ENCODE peak calls at places on chromosomes 6 and 20, in four cellular contexts. One of them, this sample, is unnamed.

GRCh38 chr20:50266293-50267040 is 75.8 kb downstream of the CEBPB start:
- DNase-seq in H1: no peak
- DNase-seq in IMR-90: no peak
- DNase-seq in mesendoderm: no peak
- DNase-seq in this sample: no peak

GRCh38 chr20:50054626-50055511 is 58.1 kb downstream of the UBE2V1 start:
- DNase-seq in H1: no peak
- DNase-seq in IMR-90: peak; percentile 41
- DNase-seq in mesendoderm: no peak
- DNase-seq in this sample: no peak

GRCh38 chr20:35539756-35540212 is 2.1 kb upstream of the ERGIC3 start:
- DNase-seq in H1: peak; percentile 72
- DNase-seq in IMR-90: no peak
- DNase-seq in mesendoderm: peak; percentile 98
- DNase-seq in this sample: peak; percentile 23

GRCh38 chr6:98579089-98579488 is 255.3 kb upstream of the POU3F2 start:
- DNase-seq in H1: no peak
- DNase-seq in IMR-90: no peak
- DNase-seq in mesendoderm: no peak
- DNase-seq in this sample: no peak

GRCh38 chr20:51237278-51237677 is 214.4 kb upstream of the KCNG1 start:
- DNase-seq in H1: no peak
- DNase-seq in IMR-90: peak; percentile 4
- DNase-seq in mesendoderm: no peak
- DNase-seq in this sample: peak; percentile 20

GRCh38 chr20:3811421-3812258 is 8.7 kb upstream of the AP5S1 start:
- DNase-seq in H1: no peak
- DNase-seq in IMR-90: peak; percentile 99
- DNase-seq in mesendoderm: no peak
- DNase-seq in this sample: peak; percentile 99

GRCh38 chr6:142850653-142851434 is 94.1 kb downstream of the HIVEP2 start:
- DNase-seq in H1: no peak
- DNase-seq in IMR-90: peak; percentile 71
- DNase-seq in mesendoderm: no peak
- DNase-seq in this sample: peak; percentile 65

GRCh38 chr20:2700913-2701620 is 8.5 kb downstream of the EBF4 start:
- DNase-seq in H1: peak; percentile 47
- DNase-seq in IMR-90: no peak
- DNase-seq in mesendoderm: no peak
- DNase-seq in this sample: no peak

GRCh38 chr6:31538805-31539400 is 2.9 kb downstream of the DDX39B start:
- DNase-seq in H1: no peak
- DNase-seq in IMR-90: no peak
- DNase-seq in mesendoderm: no peak
- DNase-seq in this sample: no peak

GRCh38 chr6:128280960-128281359 is 239.4 kb downstream of the PTPRK start:
- DNase-seq in H1: no peak
- DNase-seq in IMR-90: no peak
- DNase-seq in mesendoderm: peak; percentile 63
- DNase-seq in this sample: no peak

GRCh38 chr6:53517021-53517420 is 27.9 kb downstream of the GCLC start:
- DNase-seq in H1: no peak
- DNase-seq in IMR-90: no peak
- DNase-seq in mesendoderm: peak; percentile 20
- DNase-seq in this sample: peak; percentile 58

DNA sequence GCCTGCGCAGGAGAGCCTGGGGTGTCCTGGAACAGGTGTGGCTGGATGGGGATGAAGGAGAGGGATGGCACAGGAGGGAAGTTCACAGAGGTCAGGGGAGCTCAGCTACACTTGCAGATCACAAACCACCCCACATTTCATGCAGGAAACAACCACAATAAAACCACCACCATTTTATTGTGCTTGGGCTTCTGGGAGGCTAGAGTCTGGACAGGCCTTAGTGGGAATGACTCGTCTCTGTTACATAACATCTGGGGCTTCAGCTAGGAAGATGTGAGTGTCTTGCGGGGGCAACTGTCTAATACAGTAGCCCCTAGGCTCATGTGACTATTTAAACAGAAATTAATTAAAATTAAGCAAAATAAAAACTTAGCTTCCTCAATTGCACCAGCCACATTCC is 33.4 kb downstream of the SNX5 start:
- DNase-seq in H1: no peak
- DNase-seq in IMR-90: peak; percentile 41
- DNase-seq in mesendoderm: no peak
- DNase-seq in this sample: peak; percentile 37
- H3K18ac ChIP-seq in H1: no peak overlapping the region
- H3K18ac ChIP-seq in IMR-90: no peak overlapping the region
- H3K18ac ChIP-seq in mesendoderm: no peak overlapping the region
- H3K18ac ChIP-seq in this sample: no peak overlapping the region

DNA sequence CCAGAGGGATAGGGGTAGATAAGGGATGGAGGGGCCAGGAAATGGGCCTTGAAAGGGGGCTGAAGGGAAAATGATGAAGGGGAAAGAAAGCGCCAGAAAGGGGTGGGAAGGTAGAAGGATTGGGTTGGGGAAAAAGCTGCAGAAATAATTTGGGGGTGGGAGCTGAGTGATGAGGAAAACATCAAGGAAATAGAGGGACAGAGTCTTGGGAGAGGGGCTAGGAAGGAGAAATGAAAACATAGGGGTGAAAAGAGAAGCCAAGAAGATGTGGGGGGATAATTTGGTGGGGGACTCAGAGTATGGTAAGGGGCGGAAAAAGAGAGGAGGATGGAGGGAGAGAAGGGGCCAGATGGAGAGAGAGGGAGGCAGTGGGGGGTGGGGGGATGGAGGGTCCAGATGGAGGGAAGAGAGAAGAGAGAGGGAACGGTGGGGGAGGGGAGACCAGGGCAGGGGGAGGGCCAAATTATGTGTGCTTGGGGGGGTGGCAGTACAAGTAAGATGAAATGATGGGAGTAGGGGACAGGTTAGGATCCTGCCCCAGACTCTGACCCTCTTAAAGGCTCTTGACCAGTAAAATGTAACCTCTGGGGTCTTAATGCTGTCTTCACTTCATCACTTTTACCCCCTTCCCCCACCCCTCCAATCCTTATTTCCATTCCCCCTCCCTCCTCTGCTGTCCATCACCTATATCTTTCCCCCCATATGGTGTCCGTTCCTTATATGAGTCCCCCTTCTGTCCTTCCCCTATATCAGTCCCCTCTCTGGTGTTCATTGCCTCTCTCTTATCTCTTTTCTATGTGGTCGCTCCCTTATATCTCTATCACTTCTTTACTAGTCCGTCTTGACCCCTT is 853 bp downstream of the SYNGAP1 start:
- DNase-seq in H1: no peak
- DNase-seq in IMR-90: no peak
- DNase-seq in mesendoderm: peak; percentile 33
- DNase-seq in this sample: no peak
- H3K18ac ChIP-seq in H1: peak overlapping the region; percentile 60
- H3K18ac ChIP-seq in IMR-90: peak overlapping the region; percentile 54
- H3K18ac ChIP-seq in mesendoderm: peak overlapping the region; percentile 92
- H3K18ac ChIP-seq in this sample: no peak overlapping the region

DNA sequence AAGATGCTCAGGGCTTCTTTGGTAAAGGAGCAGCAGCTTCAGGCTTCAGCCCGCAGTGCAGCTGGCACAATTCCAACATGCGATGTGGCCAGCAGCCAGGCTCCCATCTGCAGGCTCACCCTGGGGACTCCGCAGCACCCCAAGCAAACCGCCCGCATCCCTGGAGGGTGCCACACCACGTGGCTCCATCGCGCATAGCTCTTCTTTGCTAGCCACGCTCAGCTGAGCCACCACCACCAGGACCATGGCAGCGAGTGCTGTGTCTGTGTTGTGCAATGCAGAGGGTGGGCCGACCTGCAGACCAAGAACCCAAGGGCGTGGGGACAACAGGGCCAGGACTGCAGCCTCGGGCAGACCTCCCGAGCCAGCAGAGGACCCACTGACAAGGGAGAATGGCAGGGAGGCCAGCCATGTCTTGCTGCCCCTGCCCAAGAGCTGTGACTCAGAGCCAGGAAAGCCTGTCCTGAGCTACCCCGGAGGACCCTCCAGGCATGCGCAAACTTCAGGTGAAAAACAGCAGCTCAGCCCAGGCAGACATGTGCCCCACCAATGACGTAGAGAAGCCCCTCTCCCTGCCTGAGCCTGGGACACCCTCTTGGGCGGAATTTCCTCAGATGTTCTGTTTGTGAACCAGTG is 87.8 kb downstream of the GINS1 start:
- DNase-seq in H1: no peak
- DNase-seq in IMR-90: no peak
- DNase-seq in mesendoderm: peak; percentile 9
- DNase-seq in this sample: no peak
- H3K18ac ChIP-seq in H1: no peak overlapping the region
- H3K18ac ChIP-seq in IMR-90: no peak overlapping the region
- H3K18ac ChIP-seq in mesendoderm: no peak overlapping the region
- H3K18ac ChIP-seq in this sample: no peak overlapping the region

GRCh38 chr6:46134216-46134615 is 4.4 kb downstream of the ENPP4 start:
- DNase-seq in H1: no peak
- DNase-seq in IMR-90: no peak
- DNase-seq in mesendoderm: peak; percentile 1
- DNase-seq in this sample: no peak

GRCh38 chr6:46130665-46131064 is 876 bp downstream of the ENPP4 start:
- DNase-seq in H1: no peak
- DNase-seq in IMR-90: no peak
- DNase-seq in mesendoderm: peak; percentile 1
- DNase-seq in this sample: no peak

GRCh38 chr6:46128476-46128875 is 1.3 kb upstream of the ENPP4 start:
- DNase-seq in H1: no peak
- DNase-seq in IMR-90: no peak
- DNase-seq in mesendoderm: no peak
- DNase-seq in this sample: no peak

GRCh38 chr6:46129301-46129633 is 522 bp upstream of the ENPP4 start:
- DNase-seq in H1: no peak
- DNase-seq in IMR-90: no peak
- DNase-seq in mesendoderm: no peak
- DNase-seq in this sample: no peak

GRCh38 chr6:46129634-46130505 is at the start of gene ENPP4:
- DNase-seq in H1: peak; percentile 95
- DNase-seq in IMR-90: peak; percentile 23
- DNase-seq in mesendoderm: peak; percentile 95
- DNase-seq in this sample: peak; percentile 60
- H3K18ac ChIP-seq in H1: no peak within 1 kb of the TSS
- H3K18ac ChIP-seq in IMR-90: no peak within 1 kb of the TSS
- H3K18ac ChIP-seq in mesendoderm: peak within 1 kb of the TSS; percentile 28
- H3K18ac ChIP-seq in this sample: no peak within 1 kb of the TSS

DNA sequence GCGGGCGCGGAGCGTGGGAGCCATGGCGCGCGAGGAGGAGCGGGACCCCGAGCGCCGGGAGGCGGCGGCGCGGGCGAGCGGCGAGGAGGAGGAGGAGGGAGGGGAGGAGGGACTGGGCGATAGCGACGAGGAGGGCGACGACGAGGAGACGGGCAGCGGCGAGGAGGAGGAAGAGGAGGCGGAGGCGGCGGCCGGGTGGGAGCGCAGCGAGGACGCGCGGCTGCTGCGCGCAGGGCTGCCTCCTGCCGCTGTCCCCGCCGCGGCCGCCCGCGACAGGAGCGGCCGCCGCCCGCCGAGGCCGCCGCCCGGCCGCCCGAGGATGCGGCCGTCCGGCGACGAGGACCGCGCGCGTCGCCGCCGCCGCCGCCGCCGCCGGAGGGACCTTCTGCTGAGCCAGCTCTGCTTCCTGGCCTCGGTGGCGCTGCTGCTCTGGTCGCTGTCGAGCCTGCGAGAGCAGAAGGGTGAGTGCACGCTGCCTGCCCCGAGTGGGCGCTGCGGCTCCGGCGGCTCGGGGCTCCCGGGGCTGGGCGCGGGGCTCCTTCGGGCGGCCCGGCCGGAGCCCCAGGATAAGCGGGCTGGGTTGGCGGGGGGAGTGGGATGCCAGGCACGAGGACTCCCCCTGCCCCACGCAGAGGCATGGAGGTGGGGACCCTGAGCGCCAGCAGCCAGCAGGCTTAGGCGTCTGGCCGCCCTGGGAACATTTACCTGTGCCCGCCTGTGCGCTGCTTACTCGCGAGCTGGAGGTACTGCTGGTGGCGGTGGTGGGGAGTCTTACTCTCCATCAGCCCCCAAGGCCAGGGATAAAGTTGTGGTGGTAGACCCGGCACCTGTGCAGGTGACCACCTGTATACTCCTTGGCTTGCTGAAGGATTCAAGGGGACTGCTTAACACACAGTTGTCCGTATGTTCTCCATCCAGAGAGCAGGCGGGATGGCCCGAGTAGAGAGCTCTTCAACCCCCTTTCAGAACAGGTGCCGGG is at the start of gene SLC24A3:
- DNase-seq in H1: peak; percentile 77
- DNase-seq in IMR-90: no peak
- DNase-seq in mesendoderm: peak; percentile 90
- DNase-seq in this sample: peak; percentile 15
- H3K18ac ChIP-seq in H1: peak within 1 kb of the TSS; percentile 89
- H3K18ac ChIP-seq in IMR-90: no peak within 1 kb of the TSS
- H3K18ac ChIP-seq in mesendoderm: peak within 1 kb of the TSS; percentile 21
- H3K18ac ChIP-seq in this sample: no peak within 1 kb of the TSS